ENCODE peak calls at places on chromosomes 11 and 22, in four cellular contexts. T is sigmoid colon; I is CD8-positive, alpha-beta T cell; D is IMR-90. B is an unnamed sample. For H3K4me1, the result is how much of the 10 kb centered on the place peaks cover.

GRCh38 chr11:117976445-117976844 is 9.7 kb upstream of the IL10RA start:
- DNase-seq in T (no peak), I (no peak), D (no peak), B (no peak)

GRCh38 chr11:85590848-85591483 is 36.2 kb downstream of the DLG2 start:
- DNase-seq in T (no peak), I (no peak), D (peak), B (peak)

GRCh38 chr11:59560290-59560701 is 49.0 kb downstream of the OR4D9 start:
- DNase-seq in D (peak), I (peak), T (peak), B (peak)

GRCh38 chr11:132728026-132728425 is 804.3 kb downstream of the OPCML start:
- DNase-seq in D (no peak), T (no peak), I (no peak), B (no peak)

GRCh38 chr11:102473543-102473942 is 21.0 kb upstream of the TMEM123 start:
- DNase-seq in T (no peak), D (no peak), I (no peak), B (no peak)

GRCh38 chr11:22785251-22785650 is 44.4 kb downstream of the SVIP start:
- DNase-seq in D (peak), T (no peak), I (no peak), B (no peak)

GRCh38 chr22:31160328-31160978 is 471 bp downstream of the RNF185 start:
- DNase-seq in T (peak), I (peak), D (peak), B (peak)

GRCh38 chr22:21866821-21867527 is 471 bp downstream of the MAPK1 start:
- DNase-seq in D (no peak), T (peak), I (no peak), B (peak)

GRCh38 chr11:37947816-37948215 is 1349.8 kb upstream of the RAG2 start:
- DNase-seq in T (no peak), I (no peak), D (no peak), B (no peak)

GRCh38 chr11:29962243-29962642 is 54.6 kb downstream of the KCNA4 start:
- DNase-seq in I (no peak), T (no peak), D (no peak), B (no peak)

GRCh38 chr11:84626256-84626655 is 1000.9 kb downstream of the DLG2 start:
- DNase-seq in T (no peak), D (no peak), I (no peak), B (peak)

GRCh38 chr22:38871360-38872171 is 450 bp downstream of the CBX6 start:
- DNase-seq in D (no peak), T (peak), I (peak), B (peak)

GRCh38 chr11:90847268-90847886 is 624.5 kb upstream of the CHORDC1 start:
- DNase-seq in I (no peak), T (no peak), D (no peak), B (no peak)

DNA sequence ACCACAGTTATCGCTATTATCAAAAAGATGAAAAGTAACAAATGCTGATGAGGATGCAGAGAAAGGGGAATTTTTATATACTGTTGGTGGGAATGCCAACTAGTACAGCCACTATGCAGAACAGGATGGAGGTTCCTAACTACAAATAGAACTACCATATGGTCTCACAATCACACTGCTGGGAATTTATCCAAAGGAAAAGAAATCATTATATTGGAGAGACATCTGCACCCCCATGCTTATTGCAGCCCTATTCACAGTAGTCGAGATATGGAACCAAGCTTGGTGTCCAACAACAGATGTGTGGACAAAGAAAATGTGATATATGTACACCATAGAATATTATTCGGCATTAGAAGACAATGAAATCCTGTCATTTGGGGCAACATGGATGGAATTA is 19.7 kb upstream of the POU2AF2 start:
- DNase-seq in D (no peak), T (no peak), I (no peak), B (no peak)
- H3K27ac ChIP-seq in D (no peak), T (no peak), I (no peak), B (no peak)

GRCh38 chr22:17264321-17265052 is 45.3 kb upstream of the ADA2 start:
- DNase-seq in T (no peak), D (peak), I (no peak), B (peak)

GRCh38 chr22:17268501-17269223 is 49.4 kb upstream of the ADA2 start:
- DNase-seq in I (no peak), D (no peak), T (no peak), B (no peak)

GRCh38 chr22:17267661-17268330 is 48.6 kb upstream of the ADA2 start:
- DNase-seq in D (no peak), I (no peak), T (no peak), B (no peak)

GRCh38 chr22:17265649-17266248 is 46.5 kb upstream of the ADA2 start:
- DNase-seq in T (no peak), I (no peak), D (no peak), B (no peak)

GRCh38 chr22:17266261-17266971 is 47.2 kb upstream of the ADA2 start:
- DNase-seq in D (no peak), T (no peak), I (no peak), B (peak)
- H3K4me3 ChIP-seq in D (no peak), T (no peak), I (no peak), B (no peak)

GRCh38 chr11:309558-309855 is 1.9 kb downstream of the IFITM2 start:
- DNase-seq in I (no peak), D (no peak), T (no peak), B (no peak)
- H3K4me1 ChIP-seq in I (under half), D (under half), T (half or more), B (under half)

DNA sequence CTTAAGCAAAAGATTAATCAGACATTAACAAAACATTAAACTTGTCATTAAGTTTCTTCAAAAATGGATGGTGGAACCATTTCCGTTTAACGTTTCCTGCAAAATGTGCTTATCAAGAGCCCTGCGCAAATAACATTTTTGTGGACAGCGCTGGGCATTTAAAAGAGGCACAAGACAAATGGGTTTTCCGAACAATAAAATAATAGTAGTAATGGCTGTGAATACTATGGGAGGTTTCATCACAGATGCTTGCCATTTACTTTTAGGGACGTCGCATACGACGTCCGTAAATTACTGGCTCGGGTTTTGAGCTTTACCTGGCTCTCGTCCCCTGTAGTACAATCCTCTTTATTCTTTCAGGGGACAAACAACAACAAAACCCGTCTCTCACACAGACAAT is 1.0 kb downstream of the NPAT start:
- DNase-seq in I (no peak), T (no peak), D (peak), B (no peak)
- H3K27ac ChIP-seq in I (peak), T (peak), D (peak), B (peak)

GRCh38 chr22:37021041-37021440 is 1.5 kb downstream of the MPST start:
- DNase-seq in T (no peak), I (no peak), D (no peak), B (no peak)
- H3K4me3 ChIP-seq in T (no peak), I (no peak), D (no peak), B (no peak)

DNA sequence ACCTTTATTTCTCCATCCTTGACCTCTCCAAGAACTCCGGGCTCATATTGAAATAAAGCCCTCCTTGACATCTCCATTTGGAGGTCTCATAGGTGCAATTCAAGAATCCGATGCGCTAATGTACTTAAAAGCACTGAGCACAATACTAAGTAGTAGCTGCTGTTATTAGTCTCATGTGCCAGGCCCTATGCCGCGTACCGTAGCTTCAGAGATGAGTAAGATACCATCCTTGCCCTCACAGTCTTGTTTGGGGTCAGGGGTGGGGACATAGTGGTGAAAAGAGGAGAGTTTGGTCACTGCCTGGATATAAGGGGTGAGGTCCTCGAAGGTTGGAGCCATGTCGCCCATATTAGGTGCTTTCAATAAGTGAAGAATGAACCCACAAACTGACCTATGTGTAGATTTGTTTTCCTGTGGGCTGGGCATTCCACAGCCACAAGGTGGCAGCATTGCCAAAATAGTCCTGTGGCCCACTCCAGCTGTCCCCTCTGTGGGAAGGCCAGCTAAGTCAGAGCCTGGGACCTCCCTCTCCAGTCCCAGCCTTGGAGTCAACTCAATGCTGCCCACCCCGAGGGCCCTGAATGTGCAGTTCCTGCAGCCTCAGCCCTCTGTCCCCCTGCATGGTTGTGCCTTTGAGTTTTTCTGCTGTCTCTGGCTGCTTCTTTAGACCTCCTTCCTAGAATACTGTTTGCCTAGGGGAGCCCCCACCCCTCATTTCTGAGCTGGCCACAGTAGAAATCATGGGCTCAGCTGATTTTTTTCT is 6.5 kb downstream of the DCPS start:
- DNase-seq in D (peak), I (peak), T (peak), B (peak)
- H3K4me1 ChIP-seq in D (under half), I (under half), T (under half), B (under half)

GRCh38 chr22:42844756-42845155 is 12.3 kb downstream of the ARFGAP3 start:
- DNase-seq in D (peak), T (no peak), I (no peak), B (no peak)
- H3K27ac ChIP-seq in D (no peak), T (no peak), I (no peak), B (no peak)

GRCh38 chr11:78046486-78046854 is 17.2 kb upstream of the THRSP start:
- DNase-seq in I (no peak), T (no peak), D (no peak), B (no peak)
- H3K4me3 ChIP-seq in I (no peak), T (no peak), D (no peak), B (no peak)

B was measured in cardiac muscle cell.